ENCODE peak calls at places on chromosomes 2 and 18, in seven cellular contexts. One of them, this sample, is unnamed.

GRCh38 chr2:35298493-35298892 is 1057.1 kb upstream of the CRIM1 start:
- DNase-seq in SK-N-SH: no peak
- DNase-seq in K562: no peak
- DNase-seq in GM12878: no peak
- DNase-seq in H1: no peak
- DNase-seq in Panc1: no peak
- DNase-seq in HepG2: no peak
- DNase-seq in this sample: no peak

GRCh38 chr2:170917957-170918356 is 11.1 kb upstream of the GORASP2 start:
- DNase-seq in Panc1: no peak
- DNase-seq in H1: no peak
- DNase-seq in GM12878: no peak
- DNase-seq in HepG2: no peak
- DNase-seq in SK-N-SH: no peak
- DNase-seq in K562: no peak
- DNase-seq in this sample: no peak

GRCh38 chr2:132758995-132759394 is 89.0 kb upstream of the LYPD1 start:
- DNase-seq in HepG2: no peak
- DNase-seq in SK-N-SH: no peak
- DNase-seq in H1: no peak
- DNase-seq in K562: no peak
- DNase-seq in GM12878: no peak
- DNase-seq in Panc1: no peak
- DNase-seq in this sample: no peak

GRCh38 chr2:81858998-81859397 is 1554.4 kb upstream of the LRRTM1 start:
- DNase-seq in SK-N-SH: no peak
- DNase-seq in H1: no peak
- DNase-seq in HepG2: no peak
- DNase-seq in K562: no peak
- DNase-seq in GM12878: no peak
- DNase-seq in Panc1: no peak
- DNase-seq in this sample: no peak

GRCh38 chr2:226981731-226982373 is 146.0 kb downstream of the RHBDD1 start:
- DNase-seq in GM12878: no peak
- DNase-seq in HepG2: no peak
- DNase-seq in Panc1: no peak
- DNase-seq in H1: no peak
- DNase-seq in K562: peak
- DNase-seq in SK-N-SH: no peak
- DNase-seq in this sample: no peak

GRCh38 chr2:43228782-43229659 is 2.6 kb upstream of the ZFP36L2 start:
- DNase-seq in SK-N-SH: no peak
- DNase-seq in HepG2: no peak
- DNase-seq in H1: no peak
- DNase-seq in Panc1: no peak
- DNase-seq in K562: no peak
- DNase-seq in GM12878: no peak
- DNase-seq in this sample: no peak

GRCh38 chr18:76803814-76804213 is 18.5 kb upstream of the ZNF236 start:
- DNase-seq in Panc1: peak
- DNase-seq in GM12878: peak
- DNase-seq in HepG2: peak
- DNase-seq in SK-N-SH: peak
- DNase-seq in K562: peak
- DNase-seq in H1: peak
- DNase-seq in this sample: no peak

GRCh38 chr18:57691363-57691762 is 69.7 kb upstream of the NARS1 start:
- DNase-seq in SK-N-SH: no peak
- DNase-seq in K562: no peak
- DNase-seq in H1: no peak
- DNase-seq in Panc1: no peak
- DNase-seq in GM12878: no peak
- DNase-seq in HepG2: no peak
- DNase-seq in this sample: no peak

GRCh38 chr2:44186800-44187199 is 18.1 kb downstream of the PPM1B start:
- DNase-seq in SK-N-SH: no peak
- DNase-seq in HepG2: no peak
- DNase-seq in H1: no peak
- DNase-seq in K562: no peak
- DNase-seq in Panc1: no peak
- DNase-seq in GM12878: no peak
- DNase-seq in this sample: no peak

GRCh38 chr2:123953848-123954247 is 71.2 kb upstream of the CNTNAP5 start:
- DNase-seq in Panc1: no peak
- DNase-seq in GM12878: no peak
- DNase-seq in K562: no peak
- DNase-seq in H1: no peak
- DNase-seq in SK-N-SH: no peak
- DNase-seq in HepG2: no peak
- DNase-seq in this sample: no peak

GRCh38 chr2:46954951-46955571 is 39.5 kb upstream of the MCFD2 start:
- DNase-seq in GM12878: no peak
- DNase-seq in Panc1: no peak
- DNase-seq in HepG2: peak
- DNase-seq in SK-N-SH: no peak
- DNase-seq in H1: no peak
- DNase-seq in K562: peak
- DNase-seq in this sample: no peak

GRCh38 chr2:234917245-234917975 is 34.4 kb upstream of the SH3BP4 start:
- DNase-seq in GM12878: no peak
- DNase-seq in HepG2: no peak
- DNase-seq in SK-N-SH: no peak
- DNase-seq in K562: no peak
- DNase-seq in Panc1: no peak
- DNase-seq in H1: no peak
- DNase-seq in this sample: no peak

GRCh38 chr2:25290811-25291510 is 50.8 kb downstream of the DNMT3A start:
- DNase-seq in K562: peak
- DNase-seq in HepG2: no peak
- DNase-seq in H1: no peak
- DNase-seq in SK-N-SH: peak
- DNase-seq in GM12878: no peak
- DNase-seq in Panc1: no peak
- DNase-seq in this sample: no peak

GRCh38 chr18:30746224-30746623 is 296.3 kb downstream of the DSC3 start:
- DNase-seq in Panc1: no peak
- DNase-seq in K562: no peak
- DNase-seq in SK-N-SH: no peak
- DNase-seq in HepG2: no peak
- DNase-seq in GM12878: no peak
- DNase-seq in H1: no peak
- DNase-seq in this sample: no peak

GRCh38 chr18:39952816-39953215 is 2002.2 kb upstream of the PIK3C3 start:
- DNase-seq in Panc1: no peak
- DNase-seq in HepG2: no peak
- DNase-seq in K562: no peak
- DNase-seq in H1: no peak
- DNase-seq in SK-N-SH: no peak
- DNase-seq in GM12878: no peak
- DNase-seq in this sample: no peak

GRCh38 chr2:140891614-140892212 is 1239.1 kb downstream of the LRP1B start:
- DNase-seq in SK-N-SH: no peak
- DNase-seq in K562: no peak
- DNase-seq in GM12878: no peak
- DNase-seq in H1: no peak
- DNase-seq in Panc1: no peak
- DNase-seq in HepG2: no peak
- DNase-seq in this sample: no peak

GRCh38 chr18:49563701-49564100 is 1.8 kb downstream of the LIPG start:
- DNase-seq in H1: no peak
- DNase-seq in HepG2: no peak
- DNase-seq in SK-N-SH: no peak
- DNase-seq in GM12878: no peak
- DNase-seq in K562: no peak
- DNase-seq in Panc1: no peak
- DNase-seq in this sample: no peak

GRCh38 chr18:3329471-3329870 is 67.5 kb downstream of the MYL12B start:
- DNase-seq in GM12878: no peak
- DNase-seq in Panc1: no peak
- DNase-seq in SK-N-SH: no peak
- DNase-seq in HepG2: no peak
- DNase-seq in H1: no peak
- DNase-seq in K562: no peak
- DNase-seq in this sample: no peak

GRCh38 chr18:46250084-46250811 is 146.1 kb downstream of the HAUS1 start:
- DNase-seq in K562: no peak
- DNase-seq in Panc1: no peak
- DNase-seq in GM12878: peak
- DNase-seq in HepG2: no peak
- DNase-seq in H1: no peak
- DNase-seq in SK-N-SH: peak
- DNase-seq in this sample: peak

GRCh38 chr2:85291425-85292023 is 36.3 kb downstream of the TGOLN2 start:
- DNase-seq in H1: no peak
- DNase-seq in K562: no peak
- DNase-seq in Panc1: no peak
- DNase-seq in HepG2: no peak
- DNase-seq in GM12878: no peak
- DNase-seq in SK-N-SH: no peak
- DNase-seq in this sample: no peak
- TF ChIP-seq SIN3A in H1: no peak
- TF ChIP-seq SIN3A in K562: no peak
- TF ChIP-seq SIN3A in Panc1: no peak
- TF ChIP-seq SIN3A in HepG2: no peak
- TF ChIP-seq SIN3A in GM12878: no peak
- TF ChIP-seq SIN3A in SK-N-SH: no peak
- TF ChIP-seq SIN3A in this sample: no peak

GRCh38 chr2:233061591-233062446 is 1.7 kb downstream of the INPP5D start:
- DNase-seq in K562: peak
- DNase-seq in HepG2: peak
- DNase-seq in H1: no peak
- DNase-seq in SK-N-SH: peak
- DNase-seq in Panc1: no peak
- DNase-seq in GM12878: no peak
- DNase-seq in this sample: no peak

GRCh38 chr2:233061007-233061590 is 957 bp downstream of the INPP5D start:
- DNase-seq in HepG2: no peak
- DNase-seq in SK-N-SH: no peak
- DNase-seq in H1: no peak
- DNase-seq in GM12878: no peak
- DNase-seq in K562: no peak
- DNase-seq in Panc1: no peak
- DNase-seq in this sample: no peak

GRCh38 chr2:233062946-233063268 is 2.8 kb downstream of the INPP5D start:
- DNase-seq in HepG2: no peak
- DNase-seq in H1: no peak
- DNase-seq in Panc1: no peak
- DNase-seq in GM12878: no peak
- DNase-seq in SK-N-SH: no peak
- DNase-seq in K562: no peak
- DNase-seq in this sample: no peak

GRCh38 chr2:233063269-233063975 is 3.3 kb downstream of the INPP5D start:
- DNase-seq in Panc1: no peak
- DNase-seq in HepG2: peak
- DNase-seq in K562: no peak
- DNase-seq in GM12878: peak
- DNase-seq in SK-N-SH: no peak
- DNase-seq in H1: peak
- DNase-seq in this sample: no peak

GRCh38 chr2:233062447-233062842 is 2.3 kb downstream of the INPP5D start:
- DNase-seq in SK-N-SH: no peak
- DNase-seq in Panc1: no peak
- DNase-seq in H1: no peak
- DNase-seq in K562: no peak
- DNase-seq in GM12878: no peak
- DNase-seq in HepG2: peak
- DNase-seq in this sample: no peak
- TF ChIP-seq SIN3A in SK-N-SH: no peak
- TF ChIP-seq SIN3A in Panc1: no peak
- TF ChIP-seq SIN3A in H1: no peak
- TF ChIP-seq SIN3A in K562: no peak
- TF ChIP-seq SIN3A in GM12878: no peak
- TF ChIP-seq SIN3A in HepG2: no peak
- TF ChIP-seq SIN3A in this sample: no peak

GRCh38 chr2:7012141-7012809 is 95.1 kb downstream of the RNF144A start:
- DNase-seq in SK-N-SH: no peak
- DNase-seq in HepG2: no peak
- DNase-seq in GM12878: no peak
- DNase-seq in H1: no peak
- DNase-seq in Panc1: no peak
- DNase-seq in K562: no peak
- DNase-seq in this sample: no peak

GRCh38 chr2:7015007-7015950 is 98.1 kb downstream of the RNF144A start:
- DNase-seq in GM12878: no peak
- DNase-seq in H1: no peak
- DNase-seq in SK-N-SH: peak
- DNase-seq in K562: no peak
- DNase-seq in HepG2: no peak
- DNase-seq in Panc1: no peak
- DNase-seq in this sample: no peak

GRCh38 chr2:7013761-7014160 is 96.5 kb downstream of the RNF144A start:
- DNase-seq in H1: no peak
- DNase-seq in HepG2: no peak
- DNase-seq in GM12878: no peak
- DNase-seq in K562: no peak
- DNase-seq in Panc1: no peak
- DNase-seq in SK-N-SH: no peak
- DNase-seq in this sample: no peak

GRCh38 chr2:7016120-7016519 is 98.9 kb downstream of the RNF144A start:
- DNase-seq in SK-N-SH: no peak
- DNase-seq in HepG2: no peak
- DNase-seq in K562: no peak
- DNase-seq in H1: no peak
- DNase-seq in GM12878: no peak
- DNase-seq in Panc1: no peak
- DNase-seq in this sample: no peak

DNA sequence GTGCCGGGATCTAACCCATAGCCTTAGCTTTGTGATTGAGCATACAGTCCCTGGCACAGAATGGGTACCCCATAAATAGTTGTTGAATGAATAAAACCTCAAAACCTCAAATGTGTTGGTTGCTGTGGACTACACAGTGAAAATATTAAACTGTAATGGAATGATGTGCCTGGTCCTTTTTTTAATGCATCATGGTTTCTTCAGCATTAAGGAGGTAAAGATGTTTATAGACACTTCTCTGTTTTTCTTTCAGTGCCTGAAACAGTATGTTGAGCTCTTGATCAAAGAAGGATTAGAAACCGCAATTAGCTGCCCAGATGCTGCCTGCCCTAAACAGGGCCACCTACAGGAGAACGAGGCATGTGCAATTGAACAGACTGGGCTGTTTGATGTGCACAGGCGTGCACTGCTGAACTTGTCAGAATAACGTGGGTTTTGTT is 97.0 kb downstream of the RNF144A start:
- DNase-seq in K562: peak
- DNase-seq in Panc1: no peak
- DNase-seq in H1: no peak
- DNase-seq in SK-N-SH: peak
- DNase-seq in HepG2: peak
- DNase-seq in GM12878: no peak
- DNase-seq in this sample: peak
- TF ChIP-seq SIN3A in K562: no peak
- TF ChIP-seq SIN3A in Panc1: no peak
- TF ChIP-seq SIN3A in H1: no peak
- TF ChIP-seq SIN3A in SK-N-SH: no peak
- TF ChIP-seq SIN3A in HepG2: no peak
- TF ChIP-seq SIN3A in GM12878: no peak
- TF ChIP-seq SIN3A in this sample: no peak

GRCh38 chr2:225010804-225011203 is 31.5 kb downstream of the DOCK10 start:
- DNase-seq in H1: no peak
- DNase-seq in Panc1: peak
- DNase-seq in SK-N-SH: no peak
- DNase-seq in K562: no peak
- DNase-seq in GM12878: no peak
- DNase-seq in HepG2: no peak
- DNase-seq in this sample: peak
- TF ChIP-seq SIN3A in H1: no peak
- TF ChIP-seq SIN3A in Panc1: no peak
- TF ChIP-seq SIN3A in SK-N-SH: no peak
- TF ChIP-seq SIN3A in K562: no peak
- TF ChIP-seq SIN3A in GM12878: no peak
- TF ChIP-seq SIN3A in HepG2: no peak
- TF ChIP-seq SIN3A in this sample: no peak

GRCh38 chr2:214995409-214995808 is 143.0 kb downstream of the ABCA12 start:
- DNase-seq in HepG2: no peak
- DNase-seq in SK-N-SH: no peak
- DNase-seq in H1: no peak
- DNase-seq in K562: no peak
- DNase-seq in Panc1: no peak
- DNase-seq in GM12878: no peak
- DNase-seq in this sample: no peak
- TF ChIP-seq SIN3A in HepG2: no peak
- TF ChIP-seq SIN3A in SK-N-SH: no peak
- TF ChIP-seq SIN3A in H1: no peak
- TF ChIP-seq SIN3A in K562: no peak
- TF ChIP-seq SIN3A in Panc1: no peak
- TF ChIP-seq SIN3A in GM12878: no peak
- TF ChIP-seq SIN3A in this sample: no peak

This sample was measured in HCT116.